ENCODE peak calls at places on chromosomes 3 and 15, in eight cellular contexts. G is AG09319, J is upper lobe of left lung, H is A549, Q is breast epithelium, D is lower lobe of right lung, P is progenitor cell of endocrine pancreas, L is left ventricle myocardium inferior. Z is an unnamed sample.

GRCh38 chr3:153144779-153145178 is 17.2 kb upstream of the RAP2B start:
- DNase-seq in G (no peak), H (no peak), L (no peak), P (no peak), D (no peak), J (no peak), Q (no peak), Z (no peak)

GRCh38 chr3:181710581-181711255 is 1.0 kb upstream of the SOX2 start:
- DNase-seq in G (no peak), J (peak), Q (no peak), P (no peak), H (peak), L (no peak), D (no peak), Z (no peak)

GRCh38 chr3:182413061-182413460 is 380.2 kb upstream of the ATP11B start:
- DNase-seq in Q (no peak), D (no peak), L (no peak), P (no peak), J (no peak), H (no peak), G (no peak), Z (no peak)

GRCh38 chr3:14847613-14848541 is 29.1 kb downstream of the FGD5 start:
- DNase-seq in L (peak), P (no peak), J (peak), H (peak), D (peak), G (no peak), Q (no peak), Z (no peak)

GRCh38 chr15:68412218-68412617 is 19.7 kb downstream of the ITGA11 start:
- DNase-seq in H (no peak), L (no peak), Q (peak), J (no peak), G (no peak), D (no peak), P (no peak), Z (peak)

GRCh38 chr3:62090066-62090465 is 283.3 kb downstream of the FEZF2 start:
- DNase-seq in D (no peak), L (no peak), P (no peak), H (no peak), Q (no peak), G (no peak), J (no peak), Z (no peak)

GRCh38 chr3:157914882-157915281 is 191.3 kb downstream of the SHOX2 start:
- DNase-seq in P (no peak), J (no peak), Q (no peak), D (no peak), L (no peak), G (no peak), H (no peak), Z (no peak)

GRCh38 chr3:53103566-53104296 is 26.5 kb downstream of the RFT1 start:
- DNase-seq in G (no peak), Q (no peak), L (no peak), H (no peak), D (no peak), P (no peak), J (no peak), Z (no peak)

GRCh38 chr15:63344737-63345390 is 36.8 kb downstream of the CA12 start:
- DNase-seq in J (no peak), P (no peak), L (no peak), D (no peak), H (no peak), G (no peak), Q (no peak), Z (no peak)

GRCh38 chr3:8984512-8984911 is 21.2 kb upstream of the RAD18 start:
- DNase-seq in H (no peak), P (no peak), D (no peak), J (no peak), Q (no peak), G (no peak), L (no peak), Z (no peak)

GRCh38 chr3:193742628-193743027 is 149.6 kb downstream of the OPA1 start:
- DNase-seq in L (no peak), G (no peak), J (no peak), P (no peak), Q (no peak), H (no peak), D (no peak), Z (no peak)

GRCh38 chr15:64429448-64429847 is 30.9 kb upstream of the ZNF609 start:
- DNase-seq in P (no peak), G (no peak), J (no peak), Q (no peak), L (no peak), D (no peak), H (no peak), Z (no peak)

GRCh38 chr15:40782609-40783227 is 12.9 kb downstream of the C15orf62 start:
- DNase-seq in H (peak), P (peak), G (no peak), L (no peak), D (peak), Q (peak), J (peak), Z (peak)

GRCh38 chr15:60520041-60520824 is 41.3 kb upstream of the ICE2 start:
- DNase-seq in G (no peak), P (no peak), J (no peak), H (peak), L (no peak), Q (no peak), D (no peak), Z (no peak)

GRCh38 chr15:55407631-55407948 is 569 bp downstream of the CCPG1 start:
- DNase-seq in J (no peak), Q (no peak), L (no peak), D (no peak), P (no peak), H (peak), G (no peak), Z (no peak)

GRCh38 chr3:7543294-7543693 is 682.4 kb downstream of the GRM7 start:
- DNase-seq in J (no peak), L (no peak), Q (no peak), G (no peak), D (no peak), H (no peak), P (no peak), Z (no peak)

GRCh38 chr3:11568503-11569155 is 75.1 kb downstream of the VGLL4 start:
- DNase-seq in P (no peak), H (peak), D (no peak), G (peak), L (peak), J (peak), Q (peak), Z (no peak)

GRCh38 chr3:162142511-162142910 is 645.9 kb downstream of the OTOL1 start:
- DNase-seq in J (no peak), L (no peak), G (no peak), H (no peak), Q (no peak), P (no peak), D (no peak), Z (no peak)

GRCh38 chr15:66850078-66850991 is 148.3 kb downstream of the SMAD6 start:
- DNase-seq in P (no peak), Q (no peak), D (no peak), G (no peak), L (peak), J (peak), H (no peak), Z (no peak)

GRCh38 chr3:10937141-10937825 is 55.3 kb upstream of the SLC6A1 start:
- DNase-seq in L (no peak), Q (no peak), D (peak), P (no peak), H (no peak), G (no peak), J (no peak), Z (no peak)

GRCh38 chr3:124826703-124827102 is 60.5 kb downstream of the ITGB5 start:
- DNase-seq in H (no peak), J (no peak), Q (no peak), G (no peak), P (no peak), L (no peak), D (no peak), Z (no peak)

GRCh38 chr15:64146520-64146884 is 5.0 kb upstream of the SNX22 start:
- DNase-seq in P (no peak), J (no peak), G (no peak), Q (no peak), H (no peak), D (no peak), L (no peak), Z (no peak)

GRCh38 chr3:108090701-108091497 is at the start of gene CD47:
- DNase-seq in H (peak), Q (peak), L (peak), G (peak), D (peak), P (peak), J (peak), Z (peak)

GRCh38 chr3:550481-550880 is 353.9 kb downstream of the CHL1 start:
- DNase-seq in H (no peak), J (no peak), Q (no peak), L (no peak), D (no peak), G (no peak), P (no peak), Z (no peak)

GRCh38 chr3:41673643-41674042 is 288.3 kb downstream of the ULK4 start:
- DNase-seq in P (no peak), L (no peak), H (no peak), Q (no peak), J (no peak), G (no peak), D (no peak), Z (no peak)

GRCh38 chr3:42443292-42443691 is 32.9 kb upstream of the LYZL4 start:
- DNase-seq in Q (no peak), D (no peak), J (no peak), P (no peak), G (no peak), H (no peak), L (no peak), Z (no peak)

GRCh38 chr3:22492342-22492741 is 710.8 kb upstream of the UBE2E2 start:
- DNase-seq in J (no peak), G (no peak), P (no peak), H (no peak), L (no peak), D (no peak), Q (no peak), Z (no peak)

GRCh38 chr15:63042879-63043340 is 363 bp downstream of the TPM1 start:
- DNase-seq in H (no peak), L (no peak), J (no peak), P (no peak), G (no peak), D (no peak), Q (no peak), Z (no peak)

GRCh38 chr3:137103739-137104138 is 146.0 kb downstream of the IL20RB start:
- DNase-seq in P (no peak), L (no peak), G (no peak), D (no peak), J (no peak), H (no peak), Q (no peak), Z (no peak)

GRCh38 chr3:183537295-183537730 is 18.2 kb downstream of the KLHL6 start:
- DNase-seq in L (peak), H (no peak), G (no peak), J (no peak), P (no peak), Q (no peak), D (peak), Z (no peak)

GRCh38 chr3:183534249-183534648 is 21.3 kb downstream of the KLHL6 start:
- DNase-seq in G (no peak), H (peak), Q (no peak), D (no peak), L (no peak), J (no peak), P (no peak), Z (no peak)

GRCh38 chr3:183533410-183534132 is 21.9 kb downstream of the KLHL6 start:
- DNase-seq in G (no peak), P (no peak), J (no peak), L (no peak), H (no peak), Q (no peak), D (peak), Z (no peak)

GRCh38 chr3:183538475-183538874 is 17.0 kb downstream of the KLHL6 start:
- DNase-seq in Q (no peak), H (no peak), D (no peak), L (no peak), G (no peak), P (no peak), J (no peak), Z (no peak)

GRCh38 chr3:183536238-183536880 is 19.1 kb downstream of the KLHL6 start:
- DNase-seq in Q (no peak), J (no peak), L (no peak), H (no peak), G (no peak), D (no peak), P (no peak), Z (no peak)
- TF ChIP-seq CTCF in Q (no peak), J (peak), L (no peak), H (no peak), G (no peak), D (no peak), P (no peak), Z (no peak)

DNA sequence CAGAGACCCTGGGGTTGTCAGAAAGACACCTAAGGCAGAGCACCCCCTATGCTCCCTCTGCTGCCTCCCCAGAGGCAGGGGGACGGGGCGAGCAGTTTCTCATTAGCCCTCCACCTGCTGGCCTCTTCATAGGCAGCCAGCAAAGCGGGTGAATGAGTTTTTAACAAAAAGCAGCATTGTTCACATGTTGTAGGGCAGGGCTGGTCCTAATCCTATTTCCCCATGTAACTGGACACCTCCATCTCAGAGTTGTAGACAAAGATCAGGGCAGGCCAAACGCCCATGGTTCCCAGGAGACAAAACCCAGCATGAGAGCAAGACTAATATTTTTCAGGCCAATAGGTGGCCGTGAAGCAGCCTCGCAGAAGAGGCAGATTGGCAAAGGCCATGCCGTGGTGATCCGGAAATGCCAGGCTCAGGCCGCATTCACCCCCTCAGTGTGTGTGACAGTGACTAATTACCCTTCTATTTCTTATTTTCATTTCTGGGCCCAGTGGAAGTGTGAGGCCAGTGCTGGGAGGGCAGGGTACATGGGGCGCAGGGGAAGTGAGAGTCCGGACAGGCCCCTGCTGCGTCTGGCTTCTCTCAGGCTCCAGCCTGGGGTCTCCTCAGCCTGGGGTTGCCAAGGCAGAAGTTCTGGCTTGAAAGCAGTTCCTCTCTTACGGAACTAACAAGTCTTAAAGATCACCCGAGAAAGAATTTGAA is 64.7 kb downstream of the BOC start:
- DNase-seq in J (no peak), G (peak), Q (peak), L (peak), D (no peak), P (no peak), H (no peak), Z (no peak)
- TF ChIP-seq CTCF in J (peak), G (peak), Q (peak), L (no peak), D (no peak), P (peak), H (no peak), Z (peak)

GRCh38 chr3:126746395-126747177 is 42.5 kb downstream of the CHCHD6 start:
- DNase-seq in P (no peak), J (no peak), Q (no peak), D (peak), G (no peak), L (peak), H (peak), Z (no peak)
- TF ChIP-seq CTCF in P (no peak), J (peak), Q (no peak), D (no peak), G (no peak), L (peak), H (peak), Z (no peak)

DNA sequence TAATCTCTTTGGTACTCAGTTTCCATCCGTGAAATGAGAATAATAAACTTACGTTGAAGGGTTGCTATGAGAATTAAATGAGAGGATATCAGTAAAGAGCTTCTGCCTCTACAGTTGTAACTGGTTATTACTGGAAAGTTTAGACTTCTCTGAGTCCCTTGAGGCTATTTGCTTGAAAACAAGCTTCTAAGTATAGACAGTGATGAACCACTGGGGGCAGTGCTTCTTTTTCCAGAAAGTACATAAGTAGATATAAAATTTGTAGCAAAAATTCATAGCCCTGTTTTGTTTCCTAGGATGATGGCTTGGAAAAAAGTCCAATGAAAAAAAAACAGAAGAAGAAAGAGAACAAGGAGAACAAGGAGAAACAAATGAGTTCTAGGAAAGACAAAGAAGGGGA is 87.1 kb downstream of the RGMA start:
- DNase-seq in D (no peak), P (no peak), Q (no peak), H (peak), G (no peak), J (no peak), L (no peak), Z (no peak)
- TF ChIP-seq CTCF in D (no peak), P (peak), Q (no peak), H (peak), G (no peak), J (no peak), L (peak), Z (peak)

DNA sequence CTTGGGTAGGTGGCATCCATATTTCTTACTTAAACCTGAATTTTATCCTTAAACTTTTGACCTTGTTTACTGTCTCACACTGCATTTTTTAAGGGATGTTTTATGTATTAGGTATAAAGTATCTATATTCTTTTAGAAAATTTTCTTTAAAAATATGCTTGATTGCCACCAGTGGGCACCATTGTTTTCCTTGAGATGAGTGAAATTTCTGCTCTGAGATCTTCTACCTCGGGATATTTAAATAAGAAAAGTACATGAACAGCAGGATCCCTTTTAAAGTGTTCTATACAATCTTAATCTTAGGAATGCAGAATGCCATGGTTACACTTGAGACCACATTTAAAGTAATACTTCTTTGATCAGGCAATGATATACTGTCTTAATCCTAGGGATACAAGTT is 108.7 kb downstream of the SLMAP start:
- DNase-seq in P (no peak), D (no peak), J (no peak), Q (no peak), L (no peak), G (no peak), H (peak), Z (no peak)
- TF ChIP-seq CTCF in P (peak), D (no peak), J (no peak), Q (peak), L (peak), G (peak), H (peak), Z (peak)

Z was measured in type B pancreatic cell.